ENCODE peak calls at places on chromosome 22, in ten cellular contexts. R is right atrium auricular region; P is GM23338; K is GM20000; V is heart left ventricle; Z is fibroblast of lung; D is GM12865; Q is CD8-positive, alpha-beta T cell; E is fibroblast of the aortic adventitia; O is endothelial cell. J is an unnamed sample.

GRCh38 chr22:43726964-43727543 is 85.1 kb downstream of the EFCAB6 start:
- DNase-seq in R (no peak), P (no peak), K (no peak), V (no peak), Z (no peak), D (no peak), Q (no peak), E (no peak), O (no peak), J (no peak)

GRCh38 chr22:32103648-32104326 is 55.3 kb downstream of the C22orf42 start:
- DNase-seq in R (no peak), P (peak; percentile 21), K (no peak), V (no peak), Z (peak; percentile 22), D (no peak), Q (no peak), E (peak; percentile 16), O (no peak), J (no peak)

GRCh38 chr22:39936523-39937145 is 23.6 kb upstream of the TMA7B start:
- DNase-seq in R (no peak), P (no peak), K (no peak), V (no peak), Z (no peak), D (no peak), Q (no peak), E (no peak), O (no peak), J (no peak)

GRCh38 chr22:49995059-49995412 is 17.5 kb downstream of the IL17REL start:
- DNase-seq in R (no peak), P (no peak), K (no peak), V (no peak), Z (no peak), D (no peak), Q (no peak), E (no peak), O (no peak), J (no peak)

GRCh38 chr22:49473286-49473685 is 354.4 kb downstream of the BRD1 start:
- DNase-seq in R (no peak), P (no peak), K (no peak), V (no peak), Z (no peak), D (no peak), Q (no peak), E (no peak), O (no peak), J (no peak)

GRCh38 chr22:43726296-43726695 is 85.8 kb downstream of the EFCAB6 start:
- DNase-seq in R (no peak), P (no peak), K (no peak), V (no peak), Z (peak; percentile 23), D (no peak), Q (no peak), E (peak; percentile 88), O (no peak), J (no peak)

GRCh38 chr22:32286290-32286840 is 31.2 kb upstream of the SLC5A4 start:
- DNase-seq in R (no peak), P (no peak), K (no peak), V (no peak), Z (no peak), D (no peak), Q (no peak), E (no peak), O (no peak), J (no peak)

GRCh38 chr22:24730864-24731263 is 43.7 kb downstream of the PIWIL3 start:
- DNase-seq in R (no peak), P (peak; percentile 67), K (no peak), V (no peak), Z (no peak), D (no peak), Q (no peak), E (no peak), O (no peak), J (no peak)

GRCh38 chr22:22062306-22062793 is 79.8 kb upstream of the TOP3B start:
- DNase-seq in R (no peak), P (no peak), K (no peak), V (no peak), Z (no peak), D (no peak), Q (no peak), E (no peak), O (no peak), J (no peak)

GRCh38 chr22:22058649-22059475 is 76.3 kb upstream of the TOP3B start:
- DNase-seq in R (no peak), P (no peak), K (no peak), V (no peak), Z (no peak), D (peak; percentile 44), Q (no peak), E (no peak), O (no peak), J (no peak)

GRCh38 chr22:22059476-22060002 is 77.0 kb upstream of the TOP3B start:
- DNase-seq in R (no peak), P (no peak), K (no peak), V (no peak), Z (no peak), D (no peak), Q (no peak), E (no peak), O (no peak), J (no peak)

GRCh38 chr22:22060200-22061084 is 77.9 kb upstream of the TOP3B start:
- DNase-seq in R (no peak), P (peak; percentile 88), K (peak; percentile 79), V (peak; percentile 40), Z (peak; percentile 21), D (peak; percentile 74), Q (no peak), E (peak; percentile 44), O (peak; percentile 82), J (no peak)

GRCh38 chr22:22061085-22062077 is 78.8 kb upstream of the TOP3B start:
- DNase-seq in R (no peak), P (no peak), K (no peak), V (peak; percentile 49), Z (peak; percentile 86), D (no peak), Q (no peak), E (peak; percentile 85), O (no peak), J (no peak)
- TF ChIP-seq CTCF in R (peak; percentile 49), P (no peak), K (no peak), V (peak; percentile 19), Z (peak; percentile 32), D (no peak), Q (no peak), E (peak; percentile 67), O (no peak), J (no peak)

GRCh38 chr22:19891350-19892248 is 36.9 kb upstream of the GNB1L start:
- DNase-seq in R (no peak), P (peak; percentile 90), K (peak; percentile 90), V (no peak), Z (peak; percentile 43), D (peak; percentile 58), Q (peak; percentile 72), E (peak; percentile 52), O (peak; percentile 65), J (peak; percentile 29)
- TF ChIP-seq CTCF in R (no peak), P (no peak), K (no peak), V (no peak), Z (no peak), D (no peak), Q (no peak), E (no peak), O (no peak), J (no peak)

GRCh38 chr22:35135165-35135564 is 69.2 kb downstream of the ISX start:
- DNase-seq in R (no peak), P (no peak), K (no peak), V (no peak), Z (no peak), D (no peak), Q (no peak), E (no peak), O (no peak), J (no peak)

GRCh38 chr22:35138521-35138920 is 72.6 kb downstream of the ISX start:
- DNase-seq in R (no peak), P (no peak), K (no peak), V (no peak), Z (no peak), D (no peak), Q (no peak), E (no peak), O (no peak), J (no peak)

DNA sequence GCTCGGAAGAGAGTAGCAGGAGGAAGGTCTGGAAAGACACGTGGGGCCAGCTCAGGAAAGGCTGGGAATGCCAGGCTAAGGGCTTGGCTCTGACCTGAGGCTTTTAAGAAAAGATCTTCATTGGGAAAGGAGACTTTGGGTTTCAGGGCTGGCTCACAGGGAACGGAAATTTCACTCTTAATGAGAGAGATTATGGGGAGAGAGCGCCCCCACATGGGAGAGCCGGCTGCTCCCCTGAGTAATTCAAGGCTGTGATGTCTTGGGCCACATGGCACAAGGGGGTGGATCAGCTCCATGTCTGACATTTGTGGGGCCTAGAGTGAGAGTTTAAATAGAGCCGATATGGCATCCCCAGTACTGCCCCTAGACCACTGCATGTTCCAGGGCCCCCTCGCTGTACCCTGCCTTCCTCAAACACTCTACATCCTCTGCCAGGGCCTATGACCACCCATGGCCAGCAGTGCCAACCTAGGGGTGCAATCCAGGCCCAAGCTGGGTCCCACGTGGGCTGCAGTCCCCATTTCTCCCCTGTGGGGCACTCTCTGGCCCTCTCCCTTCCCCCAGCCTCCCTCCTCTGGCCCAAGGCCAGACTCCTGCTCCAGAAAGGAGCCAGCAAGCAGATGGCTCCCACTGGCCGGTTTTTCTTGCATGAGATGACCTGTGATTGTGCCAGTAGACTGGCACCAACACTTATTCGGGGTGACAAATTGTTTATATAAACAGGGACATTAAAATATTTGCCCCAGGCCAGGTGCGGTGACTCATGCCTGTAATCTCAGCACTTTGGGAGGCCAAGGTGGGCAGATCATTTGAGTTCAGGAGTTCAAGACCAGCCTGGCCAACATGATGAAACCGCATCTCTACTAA is 75.2 kb downstream of the ISX start:
- DNase-seq in R (no peak), P (peak; percentile 90), K (peak; percentile 61), V (no peak), Z (no peak), D (peak; percentile 83), Q (no peak), E (no peak), O (peak; percentile 47), J (no peak)
- TF ChIP-seq CTCF in R (no peak), P (peak; percentile 85), K (peak; percentile 52), V (no peak), Z (no peak), D (peak; percentile 70), Q (no peak), E (no peak), O (peak; percentile 20), J (peak; percentile 67)

GRCh38 chr22:27518583-27519437 is 282.7 kb downstream of the MN1 start:
- DNase-seq in R (no peak), P (peak; percentile 13), K (no peak), V (no peak), Z (no peak), D (no peak), Q (no peak), E (peak; percentile 49), O (no peak), J (no peak)

GRCh38 chr22:27514612-27515011 is 286.9 kb downstream of the MN1 start:
- DNase-seq in R (peak; percentile 76), P (no peak), K (no peak), V (peak; percentile 40), Z (no peak), D (no peak), Q (no peak), E (peak; percentile 42), O (no peak), J (no peak)

GRCh38 chr22:27515091-27515523 is 286.4 kb downstream of the MN1 start:
- DNase-seq in R (peak; percentile 87), P (no peak), K (no peak), V (peak; percentile 79), Z (peak; percentile 39), D (no peak), Q (no peak), E (peak; percentile 84), O (no peak), J (no peak)

GRCh38 chr22:27513021-27513420 is 288.5 kb downstream of the MN1 start:
- DNase-seq in R (no peak), P (no peak), K (no peak), V (no peak), Z (no peak), D (no peak), Q (no peak), E (no peak), O (no peak), J (no peak)

DNA sequence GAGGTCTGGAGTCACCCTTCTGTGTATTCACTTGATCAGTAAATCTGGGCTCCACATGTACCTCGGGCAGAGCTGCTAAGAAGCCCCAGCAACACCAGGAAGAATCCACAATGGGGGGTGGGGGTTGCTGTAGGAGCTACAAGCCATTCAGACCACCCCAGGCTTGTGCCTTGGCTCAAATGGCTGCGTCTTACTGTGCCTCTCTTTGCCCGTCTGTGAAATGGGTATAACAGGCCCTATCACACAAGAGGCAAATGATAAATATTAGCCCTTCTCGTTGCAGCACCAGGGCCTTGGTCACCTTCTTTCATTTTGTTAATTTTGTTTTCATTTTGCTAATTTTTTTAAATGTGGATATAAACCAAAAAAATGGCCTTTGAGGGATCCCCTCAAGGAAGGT is 284.2 kb downstream of the MN1 start:
- DNase-seq in R (no peak), P (no peak), K (no peak), V (no peak), Z (no peak), D (no peak), Q (no peak), E (no peak), O (no peak), J (no peak)
- TF ChIP-seq CTCF in R (no peak), P (no peak), K (no peak), V (no peak), Z (no peak), D (no peak), Q (no peak), E (no peak), O (no peak), J (no peak)